ENCODE peak calls at places on chromosomes 11 and 22, in seven cellular contexts. G, K, Y, Z, R, S and H are unnamed samples.

GRCh38 chr11:58647141-58647699 is 24.8 kb downstream of the CNTF start:
- DNase-seq in G (no peak), K (no peak), Y (no peak), Z (no peak), R (no peak), S (no peak), H (no peak)

GRCh38 chr11:64787526-64788320 is 9.4 kb upstream of the SF1 start:
- DNase-seq in G (peak), K (peak), Y (peak), Z (peak), R (peak), S (no peak), H (peak)

GRCh38 chr11:71222318-71223080 is 29.9 kb downstream of the SHANK2 start:
- DNase-seq in G (no peak), K (no peak), Y (no peak), Z (no peak), R (no peak), S (no peak), H (no peak)

GRCh38 chr11:102791271-102792036 is 6.5 kb downstream of the MMP1 start:
- DNase-seq in G (no peak), K (no peak), Y (no peak), Z (no peak), R (no peak), S (no peak), H (no peak)

GRCh38 chr22:25484498-25484897 is 80.0 kb upstream of the GRK3 start:
- DNase-seq in G (no peak), K (no peak), Y (no peak), Z (no peak), R (no peak), S (no peak), H (no peak)

GRCh38 chr11:36147491-36147890 is 141.7 kb downstream of the COMMD9 start:
- DNase-seq in G (no peak), K (no peak), Y (no peak), Z (no peak), R (no peak), S (no peak), H (no peak)

GRCh38 chr22:46068176-46068907 is 82.0 kb upstream of the PPARA start:
- DNase-seq in G (no peak), K (no peak), Y (no peak), Z (no peak), R (no peak), S (no peak), H (no peak)

GRCh38 chr11:12862761-12863469 is 146.2 kb upstream of the RASSF10 start:
- DNase-seq in G (no peak), K (peak), Y (peak), Z (no peak), R (peak), S (no peak), H (peak)

GRCh38 chr11:4891996-4892640 is 10.4 kb downstream of the OR51T1 start:
- DNase-seq in G (no peak), K (no peak), Y (peak), Z (no peak), R (no peak), S (no peak), H (peak)

GRCh38 chr22:24437091-24437490 is 9.7 kb downstream of the ADORA2A start:
- DNase-seq in G (no peak), K (no peak), Y (no peak), Z (no peak), R (no peak), S (no peak), H (no peak)

GRCh38 chr22:24435323-24435645 is 7.9 kb downstream of the ADORA2A start:
- DNase-seq in G (no peak), K (no peak), Y (no peak), Z (no peak), R (no peak), S (no peak), H (no peak)

GRCh38 chr22:24434472-24435322 is 7.3 kb downstream of the ADORA2A start:
- DNase-seq in G (no peak), K (no peak), Y (peak), Z (no peak), R (no peak), S (peak), H (no peak)

GRCh38 chr22:24436553-24436952 is 9.2 kb downstream of the ADORA2A start:
- DNase-seq in G (no peak), K (no peak), Y (no peak), Z (no peak), R (no peak), S (no peak), H (no peak)

DNA sequence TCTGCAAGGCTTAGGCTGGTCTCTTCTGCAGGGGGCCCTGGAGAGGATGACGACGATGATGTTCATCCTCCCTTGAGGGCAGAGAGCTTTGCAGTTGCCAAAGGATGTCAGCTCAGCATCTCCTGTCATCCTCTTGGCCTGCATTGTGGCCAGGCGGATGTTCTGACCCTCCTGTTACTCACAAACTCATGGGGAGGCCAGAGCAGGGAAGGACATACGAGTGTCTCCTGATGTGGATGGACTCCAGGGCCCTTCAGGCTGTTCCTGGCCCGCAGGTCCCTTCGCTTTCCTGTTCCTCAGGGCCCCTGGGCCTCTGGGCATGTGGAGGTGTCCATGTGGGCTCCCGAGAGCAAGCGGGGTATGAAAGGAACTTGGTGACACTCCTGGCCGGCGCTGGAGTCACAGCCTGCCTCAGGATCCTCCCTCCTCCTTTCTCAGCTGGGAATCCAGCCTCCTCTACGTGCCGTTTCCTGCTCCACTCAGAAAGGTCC is 8.5 kb downstream of the ADORA2A start:
- DNase-seq in G (no peak), K (no peak), Y (peak), Z (no peak), R (no peak), S (no peak), H (no peak)
- H3K27ac ChIP-seq in G (peak), K (no peak), Y (no peak), Z (no peak), R (peak), S (peak), H (no peak)

GRCh38 chr11:117524784-117525183 is 197.1 kb downstream of the CEP164 start:
- DNase-seq in G (no peak), K (no peak), Y (no peak), Z (no peak), R (no peak), S (no peak), H (no peak)

GRCh38 chr11:117525866-117526265 is 198.2 kb downstream of the CEP164 start:
- DNase-seq in G (no peak), K (no peak), Y (no peak), Z (no peak), R (no peak), S (no peak), H (no peak)

GRCh38 chr11:117532568-117532967 is 204.9 kb downstream of the CEP164 start:
- DNase-seq in G (no peak), K (no peak), Y (no peak), Z (no peak), R (no peak), S (no peak), H (no peak)

GRCh38 chr11:117528061-117528780 is 200.6 kb downstream of the CEP164 start:
- DNase-seq in G (no peak), K (no peak), Y (no peak), Z (no peak), R (no peak), S (no peak), H (no peak)

GRCh38 chr11:117529767-117530166 is 202.1 kb downstream of the CEP164 start:
- DNase-seq in G (no peak), K (no peak), Y (no peak), Z (no peak), R (no peak), S (no peak), H (no peak)
- H3K27ac ChIP-seq in G (no peak), K (no peak), Y (no peak), Z (no peak), R (no peak), S (no peak), H (no peak)

GRCh38 chr11:86687083-86687799 is 14.8 kb upstream of the ME3 start:
- DNase-seq in G (no peak), K (no peak), Y (no peak), Z (peak), R (no peak), S (no peak), H (no peak)
- H3K27ac ChIP-seq in G (peak), K (no peak), Y (peak), Z (no peak), R (no peak), S (no peak), H (no peak)

GRCh38 chr11:79170289-79170688 is 270.5 kb downstream of the TENM4 start:
- DNase-seq in G (no peak), K (no peak), Y (no peak), Z (no peak), R (no peak), S (no peak), H (no peak)

GRCh38 chr11:79173615-79174014 is 267.2 kb downstream of the TENM4 start:
- DNase-seq in G (no peak), K (no peak), Y (peak), Z (no peak), R (no peak), S (no peak), H (peak)

GRCh38 chr11:79168530-79169110 is 272.2 kb downstream of the TENM4 start:
- DNase-seq in G (no peak), K (no peak), Y (no peak), Z (no peak), R (no peak), S (no peak), H (no peak)

GRCh38 chr11:79179087-79179486 is 261.7 kb downstream of the TENM4 start:
- DNase-seq in G (no peak), K (no peak), Y (no peak), Z (no peak), R (no peak), S (no peak), H (no peak)

DNA sequence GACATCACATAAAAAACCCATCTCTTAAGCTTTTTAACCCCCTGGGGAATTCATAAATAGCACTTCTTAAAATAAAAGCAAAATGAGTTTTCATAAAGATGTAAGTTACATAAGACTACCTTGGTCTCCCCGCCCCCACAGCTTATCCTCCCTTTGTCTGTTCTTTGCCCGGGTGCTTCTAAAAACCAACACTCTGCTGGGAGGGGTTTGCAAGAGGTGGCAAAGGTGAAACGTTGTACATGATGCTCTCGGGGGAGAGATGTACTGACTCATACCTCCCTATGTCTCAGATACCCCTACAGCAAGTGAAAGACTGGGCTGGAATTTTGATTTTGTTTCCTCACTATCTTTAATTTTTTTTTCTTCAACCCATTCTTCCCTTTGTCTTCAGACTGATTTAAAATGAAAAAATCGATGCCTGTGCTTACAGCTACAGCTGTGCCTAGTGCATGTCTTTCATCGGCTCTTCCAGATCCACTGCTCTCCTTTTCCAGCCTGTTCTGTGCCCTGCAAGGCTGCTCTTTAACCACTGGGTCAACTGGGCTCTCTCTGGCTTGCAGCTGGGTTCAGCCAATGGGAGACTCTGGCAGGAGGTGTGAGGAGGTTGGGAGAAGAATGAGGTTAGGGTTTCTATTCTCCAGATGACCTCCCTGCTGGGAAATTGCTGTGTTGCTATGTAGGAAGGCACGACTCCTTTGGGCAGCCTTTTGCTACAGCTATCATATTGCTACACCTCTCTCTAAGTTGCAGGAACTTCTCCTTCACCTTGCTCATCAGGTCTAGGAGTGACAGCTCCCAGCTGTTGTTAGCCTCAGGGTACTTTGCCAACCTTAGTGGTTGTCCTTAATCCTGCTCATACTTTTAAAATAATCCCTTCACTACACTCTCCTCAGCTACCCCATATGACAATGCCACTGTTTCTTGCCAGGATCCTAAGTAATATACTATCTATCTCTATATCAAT is 266.5 kb downstream of the TENM4 start:
- DNase-seq in G (no peak), K (peak), Y (no peak), Z (no peak), R (peak), S (no peak), H (peak)
- H3K27ac ChIP-seq in G (no peak), K (no peak), Y (no peak), Z (no peak), R (no peak), S (no peak), H (no peak)

GRCh38 chr11:47469411-47470179 is 20.7 kb upstream of the RAPSN start:
- DNase-seq in G (no peak), K (no peak), Y (no peak), Z (no peak), R (no peak), S (no peak), H (no peak)
- H3K27ac ChIP-seq in G (no peak), K (peak), Y (no peak), Z (no peak), R (peak), S (no peak), H (peak)

GRCh38 chr11:116984589-116984988 is 113.6 kb downstream of the SIK3 start:
- DNase-seq in G (no peak), K (no peak), Y (peak), Z (no peak), R (no peak), S (peak), H (no peak)
- H3K27ac ChIP-seq in G (peak), K (no peak), Y (peak), Z (no peak), R (no peak), S (peak), H (no peak)

GRCh38 chr11:119691701-119692546 is 37.1 kb downstream of the NECTIN1 start:
- DNase-seq in G (no peak), K (no peak), Y (no peak), Z (no peak), R (no peak), S (no peak), H (no peak)

GRCh38 chr11:119693253-119693815 is 35.7 kb downstream of the NECTIN1 start:
- DNase-seq in G (no peak), K (no peak), Y (no peak), Z (no peak), R (no peak), S (no peak), H (no peak)

GRCh38 chr11:119692547-119692834 is 36.5 kb downstream of the NECTIN1 start:
- DNase-seq in G (no peak), K (no peak), Y (no peak), Z (no peak), R (no peak), S (no peak), H (no peak)

GRCh38 chr11:119696378-119697157 is 32.4 kb downstream of the NECTIN1 start:
- DNase-seq in G (no peak), K (peak), Y (no peak), Z (no peak), R (no peak), S (no peak), H (peak)

DNA sequence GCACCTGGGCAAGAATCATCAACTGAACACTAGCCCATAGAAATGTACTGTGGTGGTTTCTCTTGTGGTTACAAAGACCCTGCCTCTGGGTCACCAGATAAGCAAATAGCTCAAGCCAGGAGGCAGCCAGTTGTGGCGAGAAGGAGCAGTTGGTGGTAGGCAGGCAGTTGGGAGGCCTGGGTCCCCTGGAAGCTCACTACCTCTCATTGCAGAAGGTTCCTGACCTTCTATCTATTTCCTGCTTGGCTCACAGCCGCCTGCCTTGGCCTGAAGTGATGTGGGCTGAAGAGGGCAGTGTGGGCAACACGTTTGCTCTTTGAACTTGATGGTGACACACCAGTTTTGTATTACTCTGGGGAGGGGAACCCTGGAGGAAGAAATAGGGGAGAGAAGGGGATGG is 34.7 kb downstream of the NECTIN1 start:
- DNase-seq in G (no peak), K (no peak), Y (no peak), Z (peak), R (no peak), S (no peak), H (no peak)
- H3K27ac ChIP-seq in G (no peak), K (no peak), Y (no peak), Z (peak), R (no peak), S (peak), H (no peak)